ENCODE peak calls at places on chromosomes 16 and 17, in six cellular contexts. B is dorsolateral prefrontal cortex, O is GM12865, R is keratinocyte, Z is lung, J is osteocyte. H is an unnamed sample.
A peak's percentile ranks its signal among the peaks of the same experiment; 100 is the strongest.

GRCh38 chr17:49910094-49910857 is 58.7 kb upstream of the DLX4 start:
- DNase-seq in O (no peak), R (no peak), J (no peak), B (no peak), Z (no peak), H (no peak)

GRCh38 chr17:80971704-80972304 is 19.8 kb upstream of the CHMP6 start:
- DNase-seq in Z (no peak), B (no peak), J (no peak), R (no peak), O (no peak), H (no peak)

GRCh38 chr16:13957197-13958078 is 37.5 kb downstream of the ERCC4 start:
- DNase-seq in R (peak; percentile 52), O (peak; percentile 78), B (peak; percentile 47), Z (peak; percentile 68), J (no peak), H (no peak)

GRCh38 chr17:66467766-66468165 is 165.4 kb downstream of the PRKCA start:
- DNase-seq in O (no peak), J (no peak), Z (no peak), B (no peak), R (no peak), H (no peak)

GRCh38 chr16:67406628-67407027 is 9.6 kb downstream of the ZDHHC1 start:
- DNase-seq in J (no peak), B (peak; percentile 44), O (no peak), R (no peak), Z (no peak), H (no peak)

GRCh38 chr17:72487731-72488325 is 367.0 kb downstream of the SOX9 start:
- DNase-seq in B (no peak), Z (no peak), R (no peak), O (no peak), J (no peak), H (no peak)

GRCh38 chr17:42667088-42667951 is 8.2 kb downstream of the TUBG2 start:
- DNase-seq in Z (peak; percentile 63), B (no peak), J (peak; percentile 89), O (no peak), R (no peak), H (no peak)

GRCh38 chr17:73099504-73099903 is 7.0 kb upstream of the SLC39A11 start:
- DNase-seq in R (no peak), O (no peak), B (no peak), J (no peak), Z (no peak), H (no peak)

GRCh38 chr17:323181-323580 is 29.4 kb downstream of the RPH3AL start:
- DNase-seq in J (no peak), Z (no peak), B (no peak), R (no peak), O (no peak), H (no peak)

GRCh38 chr16:23423496-23424049 is 29.4 kb downstream of the COG7 start:
- DNase-seq in J (no peak), Z (peak; percentile 87), B (peak; percentile 23), R (peak; percentile 71), O (no peak), H (no peak)

GRCh38 chr17:78678220-78678554 is 101.0 kb upstream of the DNAH17 start:
- DNase-seq in J (no peak), Z (no peak), O (no peak), B (no peak), R (no peak), H (no peak)

GRCh38 chr16:85767569-85767968 is 16.7 kb upstream of the C16orf74 start:
- DNase-seq in R (no peak), B (no peak), J (no peak), O (no peak), Z (no peak), H (no peak)

GRCh38 chr16:22098538-22099255 is 6.4 kb downstream of the VWA3A start:
- DNase-seq in B (no peak), O (peak; percentile 66), R (no peak), Z (no peak), J (no peak), H (no peak)

GRCh38 chr17:17412331-17412730 is 64.5 kb upstream of the MED9 start:
- DNase-seq in B (no peak), J (no peak), Z (no peak), R (no peak), O (no peak), H (no peak)

GRCh38 chr16:30896203-30896889 is at the start of gene CTF1:
- DNase-seq in R (peak; percentile 72), J (peak; percentile 86), B (peak; percentile 21), O (no peak), Z (peak; percentile 79), H (peak; percentile 84)

GRCh38 chr16:84270531-84270930 is 24.1 kb upstream of the WFDC1 start:
- DNase-seq in J (no peak), O (no peak), B (no peak), Z (no peak), R (no peak), H (no peak)

GRCh38 chr17:50668025-50668837 is 33.5 kb downstream of the ABCC3 start:
- DNase-seq in R (no peak), J (no peak), O (no peak), B (no peak), Z (no peak), H (no peak)

GRCh38 chr16:10967981-10968380 is 23.6 kb downstream of the CLEC16A start:
- DNase-seq in O (no peak), B (no peak), Z (no peak), R (no peak), J (no peak), H (no peak)

GRCh38 chr16:53780051-53780450 is 76.1 kb downstream of the FTO start:
- DNase-seq in O (no peak), Z (no peak), R (no peak), J (no peak), B (no peak), H (no peak)

GRCh38 chr16:2976201-2976600 is 4.0 kb downstream of the PKMYT1 start:
- DNase-seq in O (no peak), R (no peak), J (no peak), B (no peak), Z (no peak), H (no peak)

GRCh38 chr17:83109386-83109785 is 30.0 kb downstream of the METRNL start:
- DNase-seq in R (no peak), O (no peak), Z (no peak), B (no peak), J (no peak), H (no peak)

GRCh38 chr17:71995570-71995969 is 125.2 kb upstream of the SOX9 start:
- DNase-seq in Z (no peak), O (no peak), R (no peak), J (no peak), B (no peak), H (no peak)

GRCh38 chr16:54722210-54722676 is 208.4 kb upstream of the IRX5 start:
- DNase-seq in J (peak; percentile 64), O (no peak), Z (no peak), B (no peak), R (no peak), H (no peak)

GRCh38 chr17:38327936-38328335 is 15.8 kb downstream of the GPR179 start:
- DNase-seq in O (no peak), B (no peak), J (no peak), R (no peak), Z (no peak), H (no peak)

GRCh38 chr17:37056622-37057021 is 107.9 kb downstream of the AATF start:
- DNase-seq in O (no peak), Z (no peak), J (peak; percentile 63), R (no peak), B (no peak), H (no peak)

GRCh38 chr16:27879601-27880247 is 183.8 kb downstream of the GSG1L start:
- DNase-seq in R (no peak), B (no peak), O (no peak), Z (no peak), J (no peak), H (no peak)

GRCh38 chr16:89334988-89335802 is 117.7 kb downstream of the ZNF778 start:
- DNase-seq in J (no peak), Z (no peak), O (peak; percentile 25), R (no peak), B (no peak), H (no peak)
- TF ChIP-seq CTCF in J (no peak), Z (no peak), O (no peak), R (no peak), B (no peak), H (peak; percentile 23)

GRCh38 chr17:53191878-53192277 is 630.8 kb upstream of the KIF2B start:
- DNase-seq in R (no peak), Z (no peak), O (no peak), J (no peak), B (no peak), H (no peak)
- TF ChIP-seq CTCF in R (no peak), Z (no peak), O (no peak), J (no peak), B (no peak), H (no peak)

DNA sequence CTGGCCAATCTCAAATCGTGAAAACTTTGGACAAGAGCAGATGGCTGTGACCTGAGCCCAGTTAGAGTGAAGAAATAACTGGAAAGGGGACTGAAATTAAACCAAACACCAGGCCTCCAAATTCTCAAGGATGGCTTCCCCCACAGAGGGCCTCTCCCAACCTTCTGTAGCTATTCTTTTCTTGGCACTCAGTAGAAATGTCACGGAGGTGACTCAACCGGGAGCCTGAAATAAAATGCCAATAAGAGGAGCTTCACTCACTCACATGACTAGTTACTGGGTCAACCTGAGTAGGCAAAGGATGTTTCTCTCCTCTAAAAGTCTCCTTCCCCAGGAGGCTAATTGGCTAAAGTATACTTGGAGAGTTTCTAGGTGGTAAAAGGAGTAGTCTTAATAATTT is 230.7 kb downstream of the MAF start:
- DNase-seq in R (no peak), O (no peak), B (no peak), Z (no peak), J (no peak), H (no peak)
- TF ChIP-seq CTCF in R (no peak), O (no peak), B (no peak), Z (no peak), J (no peak), H (no peak)

GRCh38 chr16:57204675-57205074 is 18.5 kb downstream of the RSPRY1 start:
- DNase-seq in O (no peak), B (no peak), J (no peak), Z (no peak), R (no peak), H (no peak)
- TF ChIP-seq CTCF in O (peak; percentile 5), B (no peak), J (no peak), Z (no peak), R (peak; percentile 17), H (peak; percentile 49)